ENCODE peak calls at places on chromosome 3, in five cellular contexts. D is H9, G is trophoblast cell, K is IMR-90, M is mesenchymal stem cell. J is an unnamed sample.

GRCh38 chr3:176041812-176042211 is 1155.5 kb downstream of the TBL1XR1 start:
- DNase-seq in G (peak; percentile 88), D (no peak), K (peak; percentile 56), M (no peak), J (peak; percentile 14)

GRCh38 chr3:40237892-40238571 is 71.5 kb upstream of the EIF1B start:
- DNase-seq in M (no peak), G (peak; percentile 28), K (peak; percentile 2), D (peak; percentile 57), J (peak; percentile 68)

GRCh38 chr3:112136959-112137693 is 4.1 kb upstream of the GCSAM start:
- DNase-seq in D (peak; percentile 68), M (peak; percentile 43), G (peak; percentile 66), K (peak; percentile 34), J (peak; percentile 87)

GRCh38 chr3:38331257-38332022 is 15.1 kb upstream of the XYLB start:
- DNase-seq in G (no peak), M (no peak), D (no peak), K (no peak), J (no peak)

GRCh38 chr3:55698826-55699225 is 211.7 kb upstream of the WNT5A start:
- DNase-seq in D (no peak), G (no peak), K (peak; percentile 68), M (no peak), J (peak; percentile 36)

GRCh38 chr3:66803206-66803605 is 194.9 kb upstream of the KBTBD8 start:
- DNase-seq in G (no peak), D (peak; percentile 58), K (no peak), M (no peak), J (peak; percentile 74)

GRCh38 chr3:66740260-66740659 is 239.4 kb upstream of the LRIG1 start:
- DNase-seq in D (no peak), K (no peak), M (no peak), G (no peak), J (no peak)

GRCh38 chr3:16890605-16891333 is 6.0 kb downstream of the PLCL2 start:
- DNase-seq in G (no peak), K (peak; percentile 23), D (no peak), M (no peak), J (no peak)

GRCh38 chr3:132867956-132868355 is 145.7 kb upstream of the NPHP3 start:
- DNase-seq in K (peak; percentile 11), G (peak; percentile 4), M (peak; percentile 3), D (no peak), J (no peak)

GRCh38 chr3:8416965-8417364 is 84.7 kb upstream of the LMCD1 start:
- DNase-seq in K (peak; percentile 12), G (peak; percentile 26), D (peak; percentile 43), M (peak; percentile 38), J (peak; percentile 60)

GRCh38 chr3:171044828-171045793 is 18.6 kb upstream of the SLC2A2 start:
- DNase-seq in K (peak; percentile 80), M (peak; percentile 90), G (peak; percentile 72), D (no peak), J (no peak)

GRCh38 chr3:194075802-194076460 is 60.0 kb upstream of the HES1 start:
- DNase-seq in G (no peak), D (no peak), K (no peak), M (no peak), J (no peak)

GRCh38 chr3:50606596-50606995 is 5.0 kb downstream of the CISH start:
- DNase-seq in K (no peak), G (no peak), D (no peak), M (no peak), J (no peak)

GRCh38 chr3:72414481-72415016 is 433.7 kb downstream of the SHQ1 start:
- DNase-seq in G (no peak), D (no peak), M (peak; percentile 20), K (no peak), J (no peak)

GRCh38 chr3:56693750-56694149 is 10.7 kb upstream of the TASOR start:
- DNase-seq in M (no peak), K (no peak), D (no peak), G (peak; percentile 5), J (no peak)

GRCh38 chr3:163671201-163671600 is 1407.1 kb downstream of the SI start:
- DNase-seq in K (no peak), D (no peak), M (no peak), G (no peak), J (peak; percentile 4)

GRCh38 chr3:156782921-156783320 is 43.2 kb upstream of the LEKR1 start:
- DNase-seq in D (no peak), G (no peak), M (no peak), K (peak; percentile 35), J (no peak)

GRCh38 chr3:142088522-142088921 is 60.8 kb downstream of the TFDP2 start:
- DNase-seq in D (no peak), G (peak; percentile 96), K (no peak), M (no peak), J (peak; percentile 50)

GRCh38 chr3:51967384-51968174 is at the start of gene PCBP4:
- DNase-seq in D (peak; percentile 72), G (peak; percentile 70), K (peak; percentile 34), M (peak; percentile 54), J (peak; percentile 82)

GRCh38 chr3:186732169-186732766 is 15.1 kb downstream of the KNG1 start:
- DNase-seq in D (no peak), K (no peak), G (no peak), M (no peak), J (no peak)

GRCh38 chr3:143002083-143002712 is 828 bp downstream of the U2SURP start:
- DNase-seq in G (peak; percentile 29), K (peak; percentile 25), M (peak; percentile 64), D (no peak), J (peak; percentile 65)

GRCh38 chr3:150721285-150722130 is 17.8 kb upstream of the ERICH6 start:
- DNase-seq in G (peak; percentile 87), D (no peak), M (peak; percentile 72), K (peak; percentile 70), J (peak; percentile 77)

GRCh38 chr3:149274220-149274619 is 52.6 kb upstream of the CP start:
- DNase-seq in K (no peak), M (no peak), G (no peak), D (no peak), J (no peak)

GRCh38 chr3:119145500-119146167 is at the start of gene TEX55:
- DNase-seq in G (peak; percentile 63), K (peak; percentile 61), D (peak; percentile 65), M (peak; percentile 39), J (peak; percentile 79)

GRCh38 chr3:117096549-117096948 is 387.0 kb downstream of the TUSC7 start:
- DNase-seq in M (no peak), K (no peak), D (no peak), G (no peak), J (no peak)

GRCh38 chr3:134600685-134601502 is 49.9 kb downstream of the KY start:
- DNase-seq in K (peak; percentile 58), D (peak; percentile 73), G (peak; percentile 83), M (peak; percentile 64), J (peak; percentile 78)

GRCh38 chr3:126537116-126537729 is 13.3 kb downstream of the CHST13 start:
- DNase-seq in M (no peak), K (no peak), D (peak; percentile 20), G (no peak), J (no peak)

DNA sequence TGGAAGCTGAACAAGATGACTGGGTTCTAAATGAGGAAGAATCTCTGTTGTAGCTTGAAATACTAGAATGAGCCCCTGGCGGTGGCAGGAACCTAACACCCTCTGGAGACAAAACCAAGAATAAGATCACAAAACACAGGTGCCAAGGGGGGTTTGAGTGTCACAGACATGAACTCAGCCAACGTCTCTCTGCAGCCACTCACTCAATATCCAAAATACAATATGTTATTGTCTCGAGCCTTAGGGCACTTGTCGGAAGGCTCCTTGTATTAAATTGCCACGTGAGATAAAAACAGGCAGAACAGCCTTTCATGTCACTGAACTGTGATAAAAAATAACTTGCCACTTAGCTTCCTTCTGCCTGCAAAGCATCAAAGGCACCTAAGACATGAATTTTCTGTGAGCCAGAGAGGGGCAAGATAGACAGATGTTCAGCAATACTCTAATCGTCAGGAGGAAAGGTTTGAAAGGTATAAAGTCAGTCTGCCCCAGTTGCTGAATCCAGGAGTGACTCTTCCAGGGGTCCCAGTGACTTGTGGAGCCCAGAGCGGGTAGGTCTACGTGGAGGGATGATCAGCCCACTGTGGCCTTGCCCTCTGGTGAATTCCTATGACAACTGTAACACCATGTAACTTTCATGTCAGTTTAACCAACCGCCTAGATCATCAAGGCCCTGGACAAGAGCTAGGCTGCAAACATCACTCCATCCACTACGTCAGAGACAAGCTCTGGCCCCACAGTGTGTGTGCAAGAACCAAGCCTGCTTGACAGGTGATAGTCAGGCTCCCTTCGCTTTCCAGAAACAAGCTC is 165.2 kb downstream of the OSBPL10 start:
- DNase-seq in M (no peak), D (no peak), K (no peak), G (no peak), J (no peak)
- H3K27ac ChIP-seq in M (no peak overlapping the region), D (no peak overlapping the region), K (no peak overlapping the region), G (no peak overlapping the region), J (no peak overlapping the region)

GRCh38 chr3:32460031-32460749 is 42.5 kb downstream of the CMTM6 start:
- DNase-seq in G (no peak), M (no peak), K (no peak), D (peak; percentile 91), J (peak; percentile 97)
- H2BK5ac ChIP-seq in G (no peak overlapping the region), M (no peak overlapping the region), K (no peak overlapping the region), D (peak overlapping the region; percentile 62), J (no peak overlapping the region)

GRCh38 chr3:113216393-113216792 is 5.0 kb downstream of the BOC start:
- DNase-seq in G (no peak), D (no peak), M (peak; percentile 52), K (no peak), J (no peak)
- H3K27ac ChIP-seq in G (no peak overlapping the region), D (no peak overlapping the region), M (no peak overlapping the region), K (no peak overlapping the region), J (no peak overlapping the region)

DNA sequence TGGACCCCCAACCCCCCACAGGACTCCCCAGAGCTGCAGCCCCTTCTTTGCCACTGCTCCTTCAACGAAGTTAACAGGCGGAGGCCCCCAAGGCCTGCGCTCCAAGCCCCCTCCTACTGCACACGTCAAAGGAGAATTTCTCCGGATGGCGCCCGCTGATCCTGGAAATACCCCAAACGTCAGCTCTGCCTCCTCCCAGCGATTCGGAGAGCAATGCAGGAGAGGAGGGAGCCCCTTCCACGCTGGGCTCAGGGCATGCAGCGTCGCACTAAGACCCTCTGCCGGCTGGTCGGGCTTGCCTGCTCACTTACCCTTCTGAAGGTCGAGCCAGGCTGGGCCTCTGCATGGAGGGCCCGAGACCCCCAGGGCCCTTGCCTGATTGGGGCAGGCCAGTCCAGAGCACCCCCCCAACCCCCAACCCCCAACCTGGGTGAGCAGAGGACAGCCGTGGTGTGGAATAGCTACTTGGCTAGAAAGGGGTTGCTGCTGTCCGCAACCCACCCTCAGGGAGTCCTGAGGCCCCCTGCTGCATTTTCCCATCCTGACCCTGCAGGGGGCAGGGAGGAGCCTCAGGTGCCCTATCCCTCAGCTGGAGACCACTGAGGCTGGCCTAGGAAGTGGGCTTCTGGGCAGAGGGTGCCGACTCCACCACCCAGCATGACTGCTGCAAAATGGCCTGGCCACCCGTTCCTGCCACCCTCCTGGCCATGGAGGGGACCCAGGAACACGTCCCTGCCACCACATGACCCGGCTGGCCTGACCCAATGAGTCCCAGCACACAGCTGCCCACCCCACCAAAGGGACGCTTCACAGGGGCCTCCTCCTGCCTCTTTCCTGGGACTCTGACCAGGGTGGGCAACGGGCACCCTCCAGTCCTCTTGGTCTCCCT is 981 bp downstream of the ATP2B2 start:
- DNase-seq in D (no peak), M (no peak), K (no peak), G (no peak), J (no peak)
- H2BK5ac ChIP-seq in D (no peak overlapping the region), M (no peak overlapping the region), K (no peak overlapping the region), G (no peak overlapping the region), J (no peak overlapping the region)